ENCODE peak calls at places on chromosome 14, in six cellular contexts. D is dorsolateral prefrontal cortex, Y is MM.1S, W is cardiac fibroblast, T is PC-3, O is A549. N is an unnamed sample.

GRCh38 chr14:101980700-101981099 is 16.3 kb downstream of the DYNC1H1 start:
- DNase-seq in T (peak), D (no peak), Y (no peak), W (peak), O (peak), N (peak)

GRCh38 chr14:86915416-86915815 is 1077.6 kb downstream of the GALC start:
- DNase-seq in T (no peak), Y (no peak), O (no peak), W (no peak), D (no peak), N (no peak)

GRCh38 chr14:22848391-22849164 is 12.2 kb downstream of the MMP14 start:
- DNase-seq in W (peak), D (no peak), T (no peak), O (no peak), Y (no peak), N (peak)

GRCh38 chr14:60106341-60106740 is 14.6 kb downstream of the PCNX4 start:
- DNase-seq in T (no peak), W (peak), O (no peak), Y (no peak), D (peak), N (no peak)

GRCh38 chr14:65783576-65783975 is 371.0 kb downstream of the FUT8 start:
- DNase-seq in W (no peak), Y (no peak), T (peak), O (no peak), D (no peak), N (no peak)

GRCh38 chr14:49586673-49587460 is 687 bp upstream of the RPS29 start:
- DNase-seq in W (peak), T (peak), Y (peak), D (no peak), O (peak), N (peak)

GRCh38 chr14:53180272-53181221 is 27.4 kb upstream of the DDHD1 start:
- DNase-seq in T (no peak), O (peak), Y (no peak), D (no peak), W (peak), N (no peak)

GRCh38 chr14:61102549-61103466 is 121.8 kb downstream of the SLC38A6 start:
- DNase-seq in D (no peak), O (peak), Y (no peak), T (peak), W (no peak), N (no peak)

GRCh38 chr14:31990959-31991541 is 86.1 kb upstream of the ARHGAP5 start:
- DNase-seq in O (no peak), W (peak), Y (no peak), T (peak), D (no peak), N (no peak)

GRCh38 chr14:76761849-76762616 is 765 bp downstream of the VASH1 start:
- DNase-seq in D (no peak), Y (no peak), O (no peak), W (no peak), T (no peak), N (no peak)

GRCh38 chr14:74792249-74793039 is 29.3 kb downstream of the YLPM1 start:
- DNase-seq in T (no peak), W (peak), D (no peak), Y (no peak), O (no peak), N (no peak)

GRCh38 chr14:23895480-23895879 is 58.1 kb upstream of the DHRS4 start:
- DNase-seq in D (no peak), T (peak), O (no peak), W (peak), Y (no peak), N (no peak)

GRCh38 chr14:105465209-105466031 is 9.2 kb upstream of the CRIP2 start:
- DNase-seq in Y (no peak), W (no peak), D (no peak), T (peak), O (no peak), N (no peak)

GRCh38 chr14:22814945-22815713 is at the start of gene SLC7A7:
- DNase-seq in Y (peak), W (peak), O (peak), T (no peak), D (no peak), N (no peak)

GRCh38 chr14:102928412-102929348 is 6.2 kb downstream of the AMN start:
- DNase-seq in W (peak), Y (no peak), D (no peak), T (no peak), O (no peak), N (no peak)

GRCh38 chr14:68568907-68569545 is 223.8 kb downstream of the ZFP36L1 start:
- DNase-seq in T (no peak), Y (no peak), O (no peak), D (no peak), W (no peak), N (no peak)

GRCh38 chr14:92890830-92891598 is 31.9 kb upstream of the CHGA start:
- DNase-seq in W (no peak), Y (no peak), O (no peak), T (peak), D (no peak), N (no peak)

GRCh38 chr14:50804181-50804721 is 26.7 kb downstream of the NIN start:
- DNase-seq in W (peak), D (no peak), O (no peak), T (no peak), Y (no peak), N (no peak)

GRCh38 chr14:88614218-88614907 is 51.5 kb downstream of the ZC3H14 start:
- DNase-seq in Y (no peak), W (peak), D (no peak), T (peak), O (no peak), N (peak)

GRCh38 chr14:28356819-28357218 is 409.8 kb upstream of the FOXG1 start:
- DNase-seq in D (no peak), Y (no peak), T (peak), W (no peak), O (no peak), N (no peak)

GRCh38 chr14:64721391-64721791 is 17.2 kb downstream of the PLEKHG3 start:
- DNase-seq in T (no peak), D (no peak), Y (no peak), O (peak), W (peak), N (peak)

DNA sequence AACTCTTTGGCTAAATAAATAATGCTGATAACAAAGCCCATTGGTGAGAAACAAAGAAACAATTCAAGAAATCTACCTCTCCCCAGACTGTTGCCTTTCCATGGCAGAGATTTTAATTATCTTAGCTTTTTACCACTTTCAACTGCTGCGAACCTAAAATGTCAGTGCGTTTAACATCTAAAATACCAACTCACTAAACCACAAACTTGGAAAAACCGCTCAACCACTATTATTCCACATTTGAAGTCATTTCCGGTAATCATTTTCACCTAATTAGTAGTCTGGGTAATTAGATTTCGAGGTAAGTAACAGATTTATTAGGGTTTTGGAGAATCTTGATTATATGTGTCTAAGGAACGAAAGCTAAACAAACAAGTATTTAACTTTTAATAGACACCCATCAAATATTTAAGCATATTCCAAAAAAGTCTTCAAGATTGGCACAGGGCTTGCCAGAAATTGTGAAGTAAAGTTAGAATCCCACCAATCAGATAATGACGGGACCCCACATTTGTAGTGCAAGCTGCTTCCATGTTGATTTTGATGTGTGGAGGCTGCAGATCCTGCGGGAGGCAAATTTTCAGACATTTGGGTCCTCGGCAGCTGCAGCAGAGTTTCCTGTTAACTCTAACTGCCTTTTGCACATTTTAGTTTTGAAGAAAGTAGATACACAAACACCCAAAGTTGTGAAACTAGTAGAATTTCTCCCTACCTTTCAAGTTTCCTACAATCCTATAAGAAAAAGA is 4.1 kb downstream of the OTX2 start:
- DNase-seq in T (no peak), W (no peak), D (no peak), O (no peak), Y (no peak), N (no peak)
- H3K4me3 ChIP-seq in T (no peak), W (no peak), D (no peak), O (no peak), Y (peak), N (no peak)

DNA sequence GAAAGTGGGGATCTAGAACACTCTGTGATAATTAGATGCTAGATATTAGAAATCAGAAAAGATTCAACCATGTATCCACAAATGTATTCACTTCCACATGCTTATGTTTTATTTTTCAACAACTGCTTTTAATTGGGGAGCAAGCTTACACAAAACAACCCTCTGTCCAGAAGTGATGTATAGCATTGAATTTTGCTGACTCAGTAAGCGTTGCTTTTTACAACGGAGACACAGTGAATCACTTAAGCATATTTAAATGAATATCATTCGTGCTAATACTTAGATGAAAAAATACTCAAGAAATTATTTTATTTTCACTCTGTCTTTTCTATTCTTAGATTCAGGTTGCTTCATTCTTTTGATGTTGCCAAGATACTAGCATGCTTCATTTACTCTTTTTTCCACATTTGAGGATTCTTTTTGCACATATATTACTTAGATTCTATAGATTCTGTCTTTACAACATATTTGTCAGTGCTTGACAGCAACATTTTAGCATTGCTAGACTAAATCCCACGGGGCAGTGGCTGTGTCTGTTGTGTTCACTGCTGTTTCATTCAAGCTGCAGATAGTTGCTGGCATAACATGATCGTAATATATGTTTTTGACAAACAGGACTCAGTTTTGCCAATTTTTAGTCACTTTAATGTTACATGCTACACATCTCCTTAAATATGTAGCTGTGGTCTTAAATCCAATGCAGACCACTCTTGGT is 1714.4 kb upstream of the SEL1L start:
- DNase-seq in T (no peak), O (no peak), D (no peak), W (no peak), Y (no peak), N (no peak)
- H3K4me3 ChIP-seq in T (no peak), O (no peak), D (no peak), W (no peak), Y (no peak), N (no peak)

GRCh38 chr14:54251356-54251755 is 145.5 kb upstream of the CDKN3 start:
- DNase-seq in W (no peak), T (peak), Y (no peak), O (no peak), D (no peak), N (no peak)
- H3K4me3 ChIP-seq in W (no peak), T (peak), Y (no peak), O (no peak), D (no peak), N (no peak)

DNA sequence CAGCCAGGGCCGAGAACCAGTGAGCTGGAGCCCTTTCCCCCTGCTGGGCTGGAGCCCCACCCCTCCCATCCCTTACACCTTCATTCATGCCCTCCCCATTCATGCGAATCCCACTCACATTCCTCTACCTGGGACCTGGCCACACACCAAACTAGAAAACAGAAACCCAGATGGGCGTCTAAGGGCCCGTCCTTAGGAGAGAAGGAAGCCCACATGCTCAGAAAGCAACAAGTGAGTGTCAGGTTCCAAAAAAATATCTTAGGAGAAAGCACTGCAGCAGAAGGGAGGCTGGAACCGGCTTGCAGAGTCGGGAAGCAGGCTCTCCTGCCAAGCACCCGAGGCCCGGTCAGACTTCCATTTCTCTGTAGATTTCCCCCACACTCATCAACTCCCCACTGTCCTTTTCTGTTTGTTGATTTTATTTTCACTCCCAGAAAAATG is 13.6 kb downstream of the BCL11B start:
- DNase-seq in Y (no peak), W (no peak), T (no peak), D (no peak), O (no peak), N (no peak)
- H3K4me3 ChIP-seq in Y (no peak), W (no peak), T (no peak), D (no peak), O (no peak), N (no peak)

GRCh38 chr14:44912041-44912869 is 49.5 kb downstream of the KLHL28 start:
- DNase-seq in W (no peak), D (no peak), Y (no peak), T (no peak), O (no peak), N (no peak)
- H3K4me3 ChIP-seq in W (peak), D (peak), Y (no peak), T (no peak), O (no peak), N (peak)

GRCh38 chr14:99855271-99855670 is 62.1 kb downstream of the EML1 start:
- DNase-seq in T (no peak), O (no peak), Y (no peak), D (no peak), W (no peak), N (no peak)
- H3K4me3 ChIP-seq in T (no peak), O (no peak), Y (no peak), D (no peak), W (no peak), N (no peak)

GRCh38 chr14:97156705-97157104 is 359.5 kb downstream of the VRK1 start:
- DNase-seq in Y (no peak), O (no peak), T (peak), D (no peak), W (no peak), N (no peak)
- H3K4me3 ChIP-seq in Y (no peak), O (no peak), T (no peak), D (no peak), W (no peak), N (no peak)

GRCh38 chr14:55807059-55807499 is 227.1 kb downstream of the KTN1 start:
- DNase-seq in D (no peak), Y (peak), T (peak), W (peak), O (peak), N (peak)
- H3K4me3 ChIP-seq in D (no peak), Y (no peak), T (no peak), W (no peak), O (no peak), N (no peak)

DNA sequence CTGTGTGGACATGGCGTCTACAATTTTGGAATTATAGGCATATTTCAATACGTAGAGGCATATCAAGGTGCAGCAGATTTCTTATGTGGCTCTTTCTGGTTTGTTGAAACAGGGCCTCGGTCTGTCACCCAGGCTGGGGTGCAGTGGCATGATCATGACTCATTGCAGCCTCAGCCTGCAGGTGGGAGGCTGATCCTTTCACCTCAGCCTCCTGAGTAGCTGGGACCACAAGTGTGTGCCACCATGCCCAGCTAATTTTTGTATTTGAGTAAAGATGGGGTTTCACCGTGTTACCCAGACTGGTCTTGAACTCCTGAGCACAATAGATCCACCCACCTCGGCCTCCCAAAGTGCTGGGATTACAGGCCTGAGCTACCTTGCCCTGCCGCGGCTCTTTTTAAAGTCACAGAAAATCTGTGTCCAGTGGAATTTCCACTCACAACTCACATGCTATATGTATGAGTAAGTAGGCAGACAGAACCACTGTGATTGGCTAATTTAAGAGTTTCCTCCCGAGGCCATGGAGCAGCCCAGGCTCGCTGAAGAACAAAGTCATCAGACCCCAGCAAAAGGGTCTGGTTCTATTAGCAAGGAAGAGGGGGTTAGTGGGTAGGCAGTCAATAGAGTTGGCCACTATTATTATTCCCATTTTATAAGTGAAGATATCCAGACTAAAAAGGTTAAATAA is 9.2 kb downstream of the GNG2 start:
- DNase-seq in O (no peak), W (peak), D (no peak), Y (no peak), T (no peak), N (no peak)
- H3K4me3 ChIP-seq in O (no peak), W (no peak), D (no peak), Y (no peak), T (no peak), N (no peak)